ENCODE peak calls at places on chromosomes 13 and 19, in seven cellular contexts. B, X, C, Q, G, V and J are unnamed samples.

GRCh38 chr19:6062274-6062673 is 48.0 kb downstream of the RFX2 start:
- DNase-seq in B (no peak), X (peak), C (no peak), Q (no peak), G (no peak), V (peak), J (peak)

GRCh38 chr13:42001580-42001979 is 40.7 kb upstream of the VWA8 start:
- DNase-seq in B (no peak), X (no peak), C (no peak), Q (no peak), G (no peak), V (peak), J (no peak)

GRCh38 chr13:80145291-80145690 is 195.6 kb downstream of the SPRY2 start:
- DNase-seq in B (no peak), X (no peak), C (no peak), Q (no peak), G (no peak), V (no peak), J (no peak)

GRCh38 chr13:21000647-21001046 is 60.7 kb downstream of the LATS2 start:
- DNase-seq in B (no peak), X (no peak), C (no peak), Q (no peak), G (no peak), V (no peak), J (no peak)

GRCh38 chr13:42355118-42355840 is 83.3 kb downstream of the AKAP11 start:
- DNase-seq in B (no peak), X (no peak), C (no peak), Q (no peak), G (no peak), V (no peak), J (no peak)

GRCh38 chr19:873084-874019 is 13.9 kb downstream of the CFD start:
- DNase-seq in B (no peak), X (peak), C (no peak), Q (peak), G (no peak), V (peak), J (peak)

GRCh38 chr13:45718992-45719391 is 16.9 kb downstream of the CBY2 start:
- DNase-seq in B (no peak), X (no peak), C (no peak), Q (no peak), G (no peak), V (no peak), J (no peak)

GRCh38 chr19:47573076-47574026 is at the start of gene ZNF541:
- DNase-seq in B (no peak), X (peak), C (peak), Q (no peak), G (peak), V (no peak), J (peak)

GRCh38 chr19:49888478-49888901 is 8.2 kb downstream of the IL4I1 start:
- DNase-seq in B (no peak), X (no peak), C (no peak), Q (no peak), G (no peak), V (no peak), J (no peak)

GRCh38 chr13:41864658-41865057 is 96.3 kb downstream of the VWA8 start:
- DNase-seq in B (no peak), X (no peak), C (no peak), Q (no peak), G (no peak), V (no peak), J (no peak)

GRCh38 chr19:49749771-49750170 is 13.3 kb downstream of the TSKS start:
- DNase-seq in B (no peak), X (no peak), C (no peak), Q (no peak), G (no peak), V (no peak), J (no peak)

GRCh38 chr13:71869274-71869673 is 2.3 kb upstream of the DACH1 start:
- DNase-seq in B (no peak), X (no peak), C (no peak), Q (no peak), G (no peak), V (no peak), J (peak)

GRCh38 chr19:46101293-46101692 is 23.2 kb downstream of the IGFL3 start:
- DNase-seq in B (no peak), X (no peak), C (no peak), Q (no peak), G (no peak), V (no peak), J (no peak)

GRCh38 chr19:24140099-24140498 is 53.1 kb downstream of the ZNF254 start:
- DNase-seq in B (no peak), X (no peak), C (no peak), Q (no peak), G (no peak), V (no peak), J (no peak)

GRCh38 chr13:42612021-42612765 is 38.2 kb downstream of the TNFSF11 start:
- DNase-seq in B (no peak), X (no peak), C (no peak), Q (no peak), G (no peak), V (no peak), J (no peak)

GRCh38 chr19:49132974-49133609 is 13.7 kb downstream of the PPFIA3 start:
- DNase-seq in B (no peak), X (peak), C (no peak), Q (no peak), G (no peak), V (peak), J (peak)

GRCh38 chr13:35309711-35310110 is 166.8 kb downstream of the MAB21L1 start:
- DNase-seq in B (no peak), X (no peak), C (no peak), Q (no peak), G (no peak), V (no peak), J (no peak)

GRCh38 chr13:34161829-34162544 is 344.0 kb downstream of the RFC3 start:
- DNase-seq in B (no peak), X (no peak), C (no peak), Q (no peak), G (no peak), V (peak), J (no peak)

GRCh38 chr19:2989236-2989946 is 12.0 kb downstream of the TLE6 start:
- DNase-seq in B (no peak), X (no peak), C (no peak), Q (no peak), G (no peak), V (no peak), J (no peak)